ENCODE peak calls at places on chromosomes 6 and 20, in six cellular contexts. D, Q, C, H, X and O are unnamed samples.

GRCh38 chr20:2752631-2753455 is 47.6 kb downstream of the CPXM1 start:
- DNase-seq in D (peak), Q (peak), C (peak), H (no peak), X (no peak), O (peak)

GRCh38 chr6:157928428-157928827 is 53.2 kb upstream of the SYNJ2 start:
- DNase-seq in D (no peak), Q (no peak), C (no peak), H (no peak), X (no peak), O (no peak)

GRCh38 chr6:43970068-43970912 is 157.0 kb downstream of the MRPL14 start:
- DNase-seq in D (no peak), Q (no peak), C (no peak), H (no peak), X (no peak), O (no peak)

GRCh38 chr6:31558631-31559500 is 11.5 kb downstream of the NFKBIL1 start:
- DNase-seq in D (peak), Q (no peak), C (no peak), H (no peak), X (no peak), O (no peak)

GRCh38 chr20:7302256-7302655 is 534.8 kb downstream of the BMP2 start:
- DNase-seq in D (no peak), Q (no peak), C (no peak), H (no peak), X (no peak), O (no peak)

GRCh38 chr20:19909696-19910095 is 107.5 kb upstream of the NAA20 start:
- DNase-seq in D (peak), Q (peak), C (peak), H (no peak), X (no peak), O (no peak)

GRCh38 chr6:170291271-170292110 is 613 bp upstream of the DLL1 start:
- DNase-seq in D (peak), Q (no peak), C (peak), H (no peak), X (no peak), O (no peak)

GRCh38 chr6:91860951-91861350 is 1274.1 kb upstream of the MAP3K7 start:
- DNase-seq in D (no peak), Q (peak), C (no peak), H (peak), X (peak), O (no peak)

GRCh38 chr20:61964675-61965605 is 100.7 kb downstream of the TAF4 start:
- DNase-seq in D (no peak), Q (no peak), C (no peak), H (no peak), X (no peak), O (peak)

GRCh38 chr20:25043499-25044260 is 14.3 kb downstream of the ACSS1 start:
- DNase-seq in D (no peak), Q (no peak), C (no peak), H (no peak), X (no peak), O (no peak)

GRCh38 chr20:44788706-44789456 is 21.5 kb downstream of the RIMS4 start:
- DNase-seq in D (no peak), Q (no peak), C (no peak), H (no peak), X (no peak), O (no peak)

GRCh38 chr6:156933201-156934053 is 156.2 kb downstream of the ARID1B start:
- DNase-seq in D (no peak), Q (no peak), C (no peak), H (no peak), X (no peak), O (no peak)

GRCh38 chr6:32816746-32817204 is at the start of gene HLA-DOB:
- DNase-seq in D (peak), Q (no peak), C (no peak), H (no peak), X (no peak), O (no peak)

GRCh38 chr6:210778-211177 is 81.5 kb upstream of the DUSP22 start:
- DNase-seq in D (no peak), Q (no peak), C (no peak), H (no peak), X (no peak), O (no peak)

GRCh38 chr6:35850209-35850608 is 45.1 kb downstream of the LHFPL5 start:
- DNase-seq in D (no peak), Q (no peak), C (no peak), H (no peak), X (no peak), O (no peak)

GRCh38 chr6:108200631-108201030 is 34.8 kb downstream of the NR2E1 start:
- DNase-seq in D (peak), Q (peak), C (no peak), H (no peak), X (peak), O (no peak)

GRCh38 chr6:134041093-134041492 is 11.3 kb downstream of the SLC2A12 start:
- DNase-seq in D (peak), Q (peak), C (no peak), H (no peak), X (peak), O (no peak)

DNA sequence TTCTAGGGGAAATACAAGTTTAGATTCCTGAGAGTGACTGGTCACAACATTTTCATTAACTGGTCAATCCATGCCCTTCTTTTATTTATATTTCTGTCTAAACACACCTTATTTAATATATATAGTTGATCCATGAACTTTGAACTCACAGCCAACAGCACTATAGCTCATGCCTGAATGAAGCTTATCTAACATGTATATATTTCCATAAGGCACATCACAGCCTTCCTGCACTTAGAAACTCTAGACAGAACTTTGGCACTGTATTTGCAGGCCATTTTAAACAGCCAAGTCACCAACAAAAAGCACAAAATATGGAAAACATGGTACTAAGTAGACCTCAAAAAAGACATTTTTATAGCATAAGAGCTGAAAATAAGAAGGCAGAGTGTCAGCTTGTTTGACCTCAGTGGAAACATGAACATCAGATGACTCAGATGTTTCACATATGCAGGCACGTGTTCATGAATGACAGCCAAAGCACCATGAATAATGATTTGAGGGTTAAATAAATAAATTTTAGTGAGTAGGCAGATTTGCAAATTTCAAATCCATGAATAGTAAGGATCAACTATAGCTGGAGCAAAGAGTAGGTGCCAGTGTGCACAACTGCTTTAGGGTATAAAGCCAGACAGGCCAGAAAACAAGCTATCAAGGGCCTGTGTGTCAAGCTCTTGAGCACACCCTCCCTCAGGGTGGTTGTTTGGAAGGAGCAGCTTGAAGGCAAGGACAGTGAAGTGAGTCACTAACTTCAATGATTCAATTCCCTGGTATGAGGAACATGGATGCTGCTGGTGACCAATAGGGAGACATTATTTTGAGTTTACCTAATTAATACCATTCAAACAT is 88.9 kb upstream of the NT5E start:
- DNase-seq in D (peak), Q (peak), C (peak), H (peak), X (peak), O (no peak)
- H3K4me3 ChIP-seq in D (no peak), Q (no peak), C (no peak), H (no peak), X (no peak), O (no peak)

DNA sequence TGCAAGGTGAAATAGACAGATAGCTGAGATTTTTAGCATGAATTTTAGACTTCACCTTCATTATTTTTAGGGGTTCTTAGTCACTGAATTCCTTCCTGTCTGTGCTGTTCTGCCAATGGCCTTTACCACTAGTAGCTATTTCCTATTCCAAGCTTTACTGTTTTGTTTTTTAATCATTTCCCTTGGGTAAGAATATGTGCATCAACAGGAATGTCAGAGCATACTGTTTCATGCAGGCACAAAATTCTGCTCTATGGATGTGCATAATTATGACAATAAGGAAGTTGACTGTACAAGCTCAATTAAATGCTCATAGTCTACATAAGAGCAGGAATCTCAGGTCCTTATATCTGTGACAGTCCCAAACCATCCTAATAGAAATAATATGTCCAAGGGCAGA is 5.0 kb downstream of the TNFAIP3 start:
- DNase-seq in D (no peak), Q (peak), C (no peak), H (no peak), X (no peak), O (no peak)
- H3K4me3 ChIP-seq in D (peak), Q (no peak), C (no peak), H (no peak), X (no peak), O (peak)

GRCh38 chr20:53826090-53826489 is 232.5 kb upstream of the ZNF217 start:
- DNase-seq in D (no peak), Q (no peak), C (no peak), H (no peak), X (no peak), O (no peak)

GRCh38 chr20:53828673-53829085 is 235.0 kb upstream of the ZNF217 start:
- DNase-seq in D (peak), Q (peak), C (no peak), H (peak), X (peak), O (no peak)

GRCh38 chr20:53827996-53828672 is 234.5 kb upstream of the ZNF217 start:
- DNase-seq in D (peak), Q (peak), C (no peak), H (peak), X (peak), O (no peak)

GRCh38 chr20:53826597-53827291 is 233.1 kb upstream of the ZNF217 start:
- DNase-seq in D (no peak), Q (no peak), C (no peak), H (no peak), X (peak), O (no peak)

DNA sequence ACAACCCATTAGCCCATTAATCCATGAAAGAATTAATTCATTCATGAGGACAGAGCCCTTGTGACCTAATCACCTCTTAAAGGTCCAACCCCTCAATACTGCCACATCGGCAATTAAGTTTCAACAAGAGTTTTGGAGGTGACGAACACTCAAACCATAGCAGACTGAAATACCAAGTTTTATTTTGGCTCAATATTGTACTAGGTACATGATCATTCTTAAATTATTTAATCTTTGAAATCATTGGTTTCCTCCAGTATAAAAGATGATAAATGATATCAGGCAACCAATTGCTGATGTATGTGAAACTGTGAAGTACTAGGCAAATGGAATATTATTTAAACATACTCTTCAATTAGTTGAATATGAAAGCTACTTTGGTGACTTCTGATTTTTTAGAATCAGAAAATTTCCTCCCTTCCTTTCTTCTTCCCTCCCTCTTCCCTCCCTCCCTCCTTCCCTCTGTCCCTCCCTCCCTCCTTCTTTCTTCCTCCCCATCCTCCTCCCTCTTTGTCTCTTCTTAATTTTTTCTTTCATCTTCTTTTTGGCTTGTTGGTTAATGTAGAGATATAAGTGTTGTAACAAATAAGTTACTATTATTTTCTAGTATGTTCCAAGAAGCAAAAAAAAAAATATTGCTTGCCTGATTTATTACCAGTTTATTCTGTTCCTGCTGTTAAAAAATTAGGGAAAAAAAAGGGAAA is 233.8 kb upstream of the ZNF217 start:
- DNase-seq in D (no peak), Q (no peak), C (no peak), H (no peak), X (no peak), O (no peak)
- H3K4me3 ChIP-seq in D (no peak), Q (no peak), C (no peak), H (no peak), X (no peak), O (no peak)

GRCh38 chr6:27286141-27286540 is 25.9 kb downstream of the POM121L2 start:
- DNase-seq in D (no peak), Q (no peak), C (no peak), H (no peak), X (no peak), O (no peak)

GRCh38 chr6:27290850-27291208 is 21.2 kb downstream of the POM121L2 start:
- DNase-seq in D (no peak), Q (no peak), C (no peak), H (no peak), X (no peak), O (no peak)

GRCh38 chr6:27287751-27288135 is 24.3 kb downstream of the POM121L2 start:
- DNase-seq in D (no peak), Q (no peak), C (no peak), H (no peak), X (no peak), O (no peak)

GRCh38 chr6:27290065-27290849 is 21.8 kb downstream of the POM121L2 start:
- DNase-seq in D (no peak), Q (no peak), C (no peak), H (no peak), X (no peak), O (no peak)

GRCh38 chr6:27288136-27289044 is 23.7 kb downstream of the POM121L2 start:
- DNase-seq in D (no peak), Q (no peak), C (no peak), H (no peak), X (no peak), O (no peak)
- H3K4me3 ChIP-seq in D (peak), Q (peak), C (no peak), H (no peak), X (peak), O (no peak)

DNA sequence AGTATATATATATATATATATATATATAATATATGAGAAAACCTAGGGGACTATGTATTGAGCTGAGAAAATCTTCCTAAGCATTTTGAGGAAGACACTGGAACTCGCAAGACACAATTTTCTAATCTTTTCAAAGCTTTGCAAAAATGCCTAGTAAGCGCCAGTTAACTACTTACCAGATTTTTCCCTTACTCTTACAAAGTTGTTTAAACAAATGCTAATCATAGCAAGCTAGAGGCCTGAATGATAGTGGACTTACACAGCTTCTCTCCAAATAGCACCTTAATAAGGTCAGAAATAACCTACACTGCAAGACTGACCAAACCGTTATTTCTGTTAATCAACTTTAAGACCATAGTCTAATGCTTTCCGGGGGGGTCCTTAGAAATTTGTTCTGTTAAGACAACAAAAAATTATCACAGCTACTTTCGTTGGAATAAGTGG is 56.1 kb upstream of the HFE start:
- DNase-seq in D (no peak), Q (no peak), C (no peak), H (no peak), X (no peak), O (no peak)
- H3K4me3 ChIP-seq in D (peak), Q (peak), C (no peak), H (peak), X (peak), O (peak)

GRCh38 chr6:21665101-21665435 is 71.5 kb downstream of the SOX4 start:
- DNase-seq in D (no peak), Q (no peak), C (no peak), H (no peak), X (no peak), O (no peak)

GRCh38 chr6:21666788-21667681 is 73.5 kb downstream of the SOX4 start:
- DNase-seq in D (no peak), Q (no peak), C (no peak), H (no peak), X (no peak), O (peak)

GRCh38 chr6:21665436-21666199 is 72.1 kb downstream of the SOX4 start:
- DNase-seq in D (no peak), Q (no peak), C (no peak), H (no peak), X (no peak), O (peak)

GRCh38 chr6:21666200-21666671 is 72.7 kb downstream of the SOX4 start:
- DNase-seq in D (no peak), Q (no peak), C (peak), H (no peak), X (no peak), O (peak)

DNA sequence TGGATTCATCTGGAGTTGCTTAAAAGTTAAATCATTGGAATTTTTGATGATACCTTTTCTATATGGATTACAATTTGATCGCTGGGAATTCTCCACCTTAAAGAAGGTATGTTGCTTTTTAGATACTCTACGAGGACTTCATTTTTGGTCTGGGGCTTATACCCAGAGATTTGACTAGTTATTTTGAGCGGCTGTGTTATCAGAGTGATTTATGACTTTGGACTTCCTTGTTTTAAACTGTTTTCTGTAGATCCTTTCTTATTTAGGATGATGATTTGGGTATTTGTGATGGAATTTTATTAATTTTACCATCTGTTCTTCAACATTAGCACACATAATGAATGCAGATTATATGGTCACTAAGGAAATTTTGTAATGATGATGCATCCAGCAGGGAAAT is 75.2 kb downstream of the SOX4 start:
- DNase-seq in D (no peak), Q (no peak), C (no peak), H (no peak), X (no peak), O (no peak)
- H3K4me3 ChIP-seq in D (no peak), Q (no peak), C (no peak), H (peak), X (peak), O (no peak)

DNA sequence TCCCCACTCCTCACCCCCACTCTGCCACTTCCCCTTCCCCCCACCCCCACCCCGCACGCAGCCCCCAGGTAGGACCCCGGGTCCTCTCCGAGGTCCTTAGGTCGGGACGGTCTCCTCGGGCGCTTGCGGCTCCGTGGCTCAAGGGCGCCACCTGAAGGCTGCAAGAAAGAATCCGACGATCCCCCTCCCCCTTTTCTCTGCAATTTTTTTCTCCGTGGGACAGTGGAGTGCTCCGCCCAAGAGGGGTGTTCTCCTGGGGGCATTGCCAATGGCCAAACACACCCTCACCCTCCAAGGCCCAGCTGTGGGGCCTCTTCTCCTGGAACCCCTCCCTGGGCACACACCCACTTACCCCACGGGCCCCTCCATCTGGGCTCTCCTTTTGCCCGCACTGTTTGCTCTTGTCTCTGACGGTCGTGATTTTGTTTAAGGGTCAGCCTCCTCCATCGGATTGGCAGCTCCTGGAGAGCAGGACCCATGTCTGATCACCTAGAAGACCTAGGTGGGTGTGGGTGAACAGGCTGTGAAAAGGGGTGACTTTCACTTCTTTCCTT is 1.1 kb upstream of the TMEM74B start:
- DNase-seq in D (peak), Q (peak), C (peak), H (no peak), X (no peak), O (no peak)
- H3K4me3 ChIP-seq in D (peak), Q (no peak), C (peak), H (peak), X (peak), O (no peak)

DNA sequence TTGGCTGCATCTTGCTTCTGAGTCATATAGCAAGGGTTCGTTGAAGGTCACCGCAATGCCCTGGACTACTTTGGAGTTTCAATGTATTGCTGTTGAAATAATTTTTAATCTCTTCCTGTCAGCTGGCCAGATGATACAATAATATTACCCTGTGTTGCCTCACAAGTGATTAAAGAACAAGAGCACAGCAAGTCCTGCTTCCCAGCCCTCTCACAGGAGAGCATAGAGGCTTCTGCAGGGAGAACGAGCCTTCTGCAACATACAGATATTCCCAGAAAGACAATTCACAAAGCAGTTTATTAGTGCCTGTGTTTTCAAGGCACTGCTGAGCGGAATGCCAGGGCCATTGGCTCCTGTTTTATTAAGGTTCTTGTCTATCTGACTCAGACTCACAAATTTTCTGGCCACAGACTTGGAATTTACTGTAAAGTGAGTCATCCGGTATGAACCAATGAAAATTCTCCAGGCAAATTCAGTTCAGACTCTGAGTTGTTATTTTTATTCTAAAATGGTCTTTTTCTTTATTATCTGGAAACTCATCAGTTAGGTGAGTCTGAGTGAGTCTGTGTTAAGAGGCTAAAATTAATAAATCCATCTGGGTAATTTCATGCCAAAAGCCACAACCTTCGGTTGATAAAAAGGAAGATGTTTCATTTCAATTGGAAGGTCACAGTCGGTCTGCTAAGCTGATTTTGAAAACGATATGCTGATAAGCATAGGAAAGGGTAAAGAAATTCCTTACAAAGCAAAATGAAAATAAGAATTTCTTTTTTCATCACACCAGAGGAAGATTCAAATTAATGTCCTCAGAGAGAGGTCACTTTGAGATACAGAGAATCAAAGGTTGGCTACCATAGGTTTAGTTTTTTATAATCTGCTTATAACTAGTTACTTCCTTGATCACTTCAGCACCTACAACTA is 289.4 kb upstream of the STXBP5 start:
- DNase-seq in D (peak), Q (peak), C (peak), H (peak), X (peak), O (peak)
- H3K4me3 ChIP-seq in D (peak), Q (peak), C (no peak), H (peak), X (peak), O (peak)